ENCODE peak calls at places on chromosome 6, in four cellular contexts. D is LNCaP clone FGC, A is GM20000, U is uterus. L is an unnamed sample.

GRCh38 chr6:112881828-112882227 is 534.7 kb downstream of the RFPL4B start:
- DNase-seq in D (no peak), A (no peak), U (no peak), L (no peak)

GRCh38 chr6:28357036-28357435 is 7.3 kb downstream of the ZKSCAN3 start:
- DNase-seq in D (no peak), U (no peak), A (no peak), L (no peak)

GRCh38 chr6:16754274-16754673 is 7.0 kb downstream of the ATXN1 start:
- DNase-seq in U (no peak), A (no peak), D (no peak), L (no peak)

GRCh38 chr6:41445268-41445667 is 100.9 kb upstream of the FOXP4 start:
- DNase-seq in A (no peak), U (no peak), D (no peak), L (no peak)

GRCh38 chr6:98845201-98846020 is 11.0 kb downstream of the POU3F2 start:
- DNase-seq in D (peak; percentile 27), U (peak; percentile 50), A (peak; percentile 86), L (peak; percentile 36)

GRCh38 chr6:105270511-105270910 is 90.7 kb upstream of the POPDC3 start:
- DNase-seq in D (no peak), U (no peak), A (no peak), L (no peak)

GRCh38 chr6:75926293-75927168 is 145.9 kb downstream of the IMPG1 start:
- DNase-seq in U (no peak), D (no peak), A (no peak), L (no peak)

GRCh38 chr6:1025821-1026220 is 286.1 kb upstream of the FOXQ1 start:
- DNase-seq in A (no peak), U (no peak), D (no peak), L (no peak)

GRCh38 chr6:6557871-6558270 is 30.6 kb upstream of the LY86 start:
- DNase-seq in A (no peak), U (no peak), D (no peak), L (no peak)

GRCh38 chr6:51200676-51201075 is 382.0 kb downstream of the TFAP2B start:
- DNase-seq in U (no peak), A (no peak), D (peak; percentile 21), L (no peak)

GRCh38 chr6:119129148-119129967 is 50.9 kb upstream of the FAM184A start:
- DNase-seq in A (peak; percentile 58), U (no peak), D (peak; percentile 53), L (no peak)

GRCh38 chr6:35476004-35476403 is 7.8 kb downstream of the RPL10A start:
- DNase-seq in A (no peak), D (no peak), U (no peak), L (no peak)

GRCh38 chr6:36863670-36864540 is 10.7 kb downstream of the PPIL1 start:
- DNase-seq in U (no peak), A (no peak), D (no peak), L (no peak)

GRCh38 chr6:169046483-169047192 is 207.0 kb downstream of the THBS2 start:
- DNase-seq in U (no peak), A (no peak), D (no peak), L (no peak)

GRCh38 chr6:45921703-45922270 is 93.9 kb downstream of the CLIC5 start:
- DNase-seq in D (no peak), U (no peak), A (no peak), L (no peak)

GRCh38 chr6:64034840-64035656 is 399.4 kb downstream of the PHF3 start:
- DNase-seq in U (no peak), D (no peak), A (no peak), L (no peak)

GRCh38 chr6:7895125-7895423 is 15.5 kb downstream of the TXNDC5 start:
- DNase-seq in D (no peak), U (no peak), A (no peak), L (no peak)

GRCh38 chr6:6801002-6801329 is 212.4 kb downstream of the LY86 start:
- DNase-seq in D (no peak), U (no peak), A (no peak), L (no peak)

GRCh38 chr6:3228791-3229565 is 1.5 kb upstream of the TUBB2B start:
- DNase-seq in U (no peak), A (peak; percentile 55), D (no peak), L (peak; percentile 36)

GRCh38 chr6:106825156-106825555 is 149.4 kb downstream of the CD24 start:
- DNase-seq in D (no peak), U (no peak), A (no peak), L (no peak)

GRCh38 chr6:44932651-44933091 is 395.5 kb upstream of the RUNX2 start:
- DNase-seq in U (no peak), D (no peak), A (no peak), L (no peak)

GRCh38 chr6:47700051-47700450 is 1.7 kb downstream of the ADGRF4 start:
- DNase-seq in A (no peak), D (no peak), U (peak; percentile 30), L (no peak)

GRCh38 chr6:140494321-140495085 is 1120.1 kb upstream of the CITED2 start:
- DNase-seq in A (no peak), D (no peak), U (no peak), L (no peak)

GRCh38 chr6:235763-236360 is 56.4 kb upstream of the DUSP22 start:
- DNase-seq in A (no peak), U (peak; percentile 37), D (no peak), L (no peak)

GRCh38 chr6:64104051-64104450 is 468.4 kb downstream of the PHF3 start:
- DNase-seq in D (no peak), A (no peak), U (no peak), L (no peak)

GRCh38 chr6:120805267-120805666 is 529.0 kb downstream of the TBC1D32 start:
- DNase-seq in D (no peak), A (no peak), U (no peak), L (no peak)

GRCh38 chr6:147381734-147382133 is 126.8 kb upstream of the SAMD5 start:
- DNase-seq in U (no peak), A (no peak), D (no peak), L (no peak)

GRCh38 chr6:157592980-157593379 is 212.0 kb downstream of the ZDHHC14 start:
- DNase-seq in D (no peak), A (no peak), U (no peak), L (no peak)
- TF ChIP-seq CTCF in D (no peak), A (no peak), U (no peak), L (no peak)

GRCh38 chr6:61809004-61809595 is 476.9 kb downstream of the KHDRBS2 start:
- DNase-seq in D (peak; percentile 35), A (peak; percentile 6), U (no peak), L (no peak)
- TF ChIP-seq CTCF in D (peak; percentile 59), A (no peak), U (no peak), L (no peak)

GRCh38 chr6:32995448-32995847 is 13.9 kb downstream of the HLA-DOA start:
- DNase-seq in D (no peak), A (no peak), U (no peak), L (no peak)

GRCh38 chr6:33004940-33005339 is 4.5 kb downstream of the HLA-DOA start:
- DNase-seq in A (no peak), D (no peak), U (no peak), L (no peak)

GRCh38 chr6:33001685-33002084 is 7.7 kb downstream of the HLA-DOA start:
- DNase-seq in D (no peak), U (no peak), A (no peak), L (no peak)

GRCh38 chr6:33000053-33000452 is 9.3 kb downstream of the HLA-DOA start:
- DNase-seq in D (no peak), U (no peak), A (peak; percentile 53), L (no peak)
- TF ChIP-seq CTCF in D (peak; percentile 50), U (no peak), A (peak; percentile 57), L (no peak)

DNA sequence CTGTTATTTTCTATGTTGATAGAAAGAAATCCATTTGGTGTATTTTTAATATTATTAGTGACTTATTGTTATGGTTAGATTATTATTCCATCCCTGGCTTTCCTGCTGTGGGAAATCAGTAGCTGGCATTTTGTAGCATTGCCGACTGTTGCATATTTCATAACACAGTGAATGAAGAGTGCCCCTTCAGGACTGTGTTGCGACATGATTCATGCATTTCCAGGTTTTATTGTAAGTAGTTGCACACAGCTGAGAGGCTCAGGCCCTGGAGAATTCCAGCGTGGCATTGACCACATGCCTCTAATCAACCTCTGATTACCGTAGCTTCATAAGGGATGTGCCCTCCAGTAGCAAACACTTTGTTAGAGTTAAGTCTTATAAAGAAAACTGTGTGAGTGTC is 263.9 kb downstream of the FARS2 start:
- DNase-seq in A (no peak), U (no peak), D (no peak), L (no peak)
- TF ChIP-seq CTCF in A (no peak), U (no peak), D (no peak), L (no peak)

DNA sequence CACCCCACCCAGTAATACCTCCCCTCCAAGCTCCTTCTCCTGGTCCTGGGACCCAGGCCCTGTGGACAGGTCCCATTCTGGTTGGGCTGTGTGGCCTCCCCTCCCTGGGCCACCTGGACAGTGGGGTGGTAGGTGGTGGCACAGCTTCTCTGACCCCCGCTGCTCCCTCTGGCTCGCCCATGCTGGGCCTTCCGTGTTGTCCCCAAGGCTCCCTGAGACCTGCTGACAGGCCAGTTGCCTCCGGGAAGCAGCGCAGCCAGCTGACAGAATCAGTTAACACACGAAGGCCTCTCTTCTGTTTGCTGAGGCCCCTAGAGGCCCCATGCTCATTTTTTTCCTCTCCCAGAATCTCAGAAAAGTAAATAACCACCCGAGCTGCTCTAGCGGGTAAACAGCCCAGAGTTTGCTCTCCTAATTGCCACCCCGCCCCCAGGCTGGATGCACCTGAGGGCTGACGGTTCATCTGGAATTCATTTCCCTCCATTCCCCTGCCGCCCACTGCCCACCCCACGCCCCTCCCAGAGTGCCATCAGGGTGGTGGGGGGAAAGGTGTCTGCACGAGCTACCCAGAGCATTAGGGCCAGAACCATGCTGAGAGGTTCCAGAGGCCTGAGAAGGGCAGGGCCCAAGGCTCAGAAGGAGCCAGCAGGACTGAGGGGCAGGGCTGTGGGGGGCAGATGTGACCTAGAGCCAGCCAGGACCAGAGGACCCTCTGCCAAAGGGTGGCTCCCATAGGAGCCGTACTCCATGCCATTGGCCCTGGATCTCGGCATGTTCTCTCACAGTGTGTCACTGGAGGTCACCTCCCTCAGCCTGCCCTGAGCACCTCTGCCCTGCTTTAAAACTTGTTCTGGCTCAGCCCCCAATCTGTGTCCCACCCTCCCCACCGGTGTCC is 157.5 kb downstream of the GRM4 start:
- DNase-seq in U (peak; percentile 8), D (no peak), A (no peak), L (no peak)
- TF ChIP-seq CTCF in U (no peak), D (no peak), A (no peak), L (no peak)

GRCh38 chr6:38933426-38933825 is 115.2 kb upstream of the GLP1R start:
- DNase-seq in U (no peak), D (peak; percentile 68), A (peak; percentile 9), L (no peak)
- TF ChIP-seq CTCF in U (no peak), D (peak; percentile 69), A (no peak), L (peak; percentile 44)